ENCODE peak calls at places on chromosomes 2 and 18, in four cellular contexts. One of them, this sample, is unnamed.

GRCh38 chr2:240990266-240990529 is 8.2 kb upstream of the SNED1 start:
- DNase-seq in ovary: no peak
- DNase-seq in astrocyte: no peak
- DNase-seq in GM23338: no peak
- DNase-seq in this sample: no peak

GRCh38 chr2:178386951-178387602 is 63.9 kb downstream of the PRKRA start:
- DNase-seq in astrocyte: no peak
- DNase-seq in ovary: no peak
- DNase-seq in GM23338: no peak
- DNase-seq in this sample: no peak

GRCh38 chr18:39039828-39040227 is 1474.2 kb upstream of the CELF4 start:
- DNase-seq in GM23338: no peak
- DNase-seq in ovary: no peak
- DNase-seq in astrocyte: no peak
- DNase-seq in this sample: no peak

GRCh38 chr2:85318222-85319182 is 9.3 kb downstream of the TGOLN2 start:
- DNase-seq in ovary: no peak
- DNase-seq in astrocyte: peak; percentile 46
- DNase-seq in GM23338: no peak
- DNase-seq in this sample: no peak

GRCh38 chr2:224532931-224533330 is 52.2 kb downstream of the CUL3 start:
- DNase-seq in ovary: no peak
- DNase-seq in astrocyte: no peak
- DNase-seq in GM23338: no peak
- DNase-seq in this sample: no peak

GRCh38 chr18:27695054-27695453 is 481.9 kb downstream of the CDH2 start:
- DNase-seq in ovary: no peak
- DNase-seq in astrocyte: no peak
- DNase-seq in GM23338: peak; percentile 27
- DNase-seq in this sample: no peak

GRCh38 chr2:85712261-85712660 is 18.1 kb downstream of the GNLY start:
- DNase-seq in ovary: no peak
- DNase-seq in astrocyte: no peak
- DNase-seq in GM23338: no peak
- DNase-seq in this sample: no peak

GRCh38 chr18:26383454-26384270 is 157.4 kb downstream of the TAF4B start:
- DNase-seq in ovary: no peak
- DNase-seq in GM23338: peak; percentile 69
- DNase-seq in astrocyte: peak; percentile 45
- DNase-seq in this sample: no peak

GRCh38 chr2:9760911-9761228 is 82.4 kb upstream of the TAF1B start:
- DNase-seq in ovary: no peak
- DNase-seq in astrocyte: no peak
- DNase-seq in GM23338: no peak
- DNase-seq in this sample: no peak

GRCh38 chr2:3662239-3662638 is 4.2 kb downstream of the ALLC start:
- DNase-seq in GM23338: peak; percentile 38
- DNase-seq in ovary: no peak
- DNase-seq in astrocyte: no peak
- DNase-seq in this sample: no peak

GRCh38 chr2:28702415-28702859 is 49.2 kb upstream of the PPP1CB start:
- DNase-seq in ovary: no peak
- DNase-seq in astrocyte: no peak
- DNase-seq in GM23338: no peak
- DNase-seq in this sample: no peak

GRCh38 chr2:161075701-161076100 is 84.5 kb upstream of the TANK start:
- DNase-seq in ovary: no peak
- DNase-seq in astrocyte: peak; percentile 52
- DNase-seq in GM23338: no peak
- DNase-seq in this sample: no peak

GRCh38 chr2:172962824-172963223 is 112.8 kb upstream of the MAP3K20 start:
- DNase-seq in GM23338: no peak
- DNase-seq in ovary: no peak
- DNase-seq in astrocyte: peak; percentile 47
- DNase-seq in this sample: no peak

GRCh38 chr2:132670104-132670960 is at the start of gene LYPD1:
- DNase-seq in GM23338: peak; percentile 71
- DNase-seq in astrocyte: no peak
- DNase-seq in ovary: no peak
- DNase-seq in this sample: peak; percentile 22

GRCh38 chr2:222797308-222797707 is 63.5 kb upstream of the ACSL3 start:
- DNase-seq in astrocyte: peak; percentile 52
- DNase-seq in ovary: no peak
- DNase-seq in GM23338: peak; percentile 60
- DNase-seq in this sample: no peak

GRCh38 chr2:127134235-127134634 is 27.3 kb upstream of the BIN1 start:
- DNase-seq in astrocyte: no peak
- DNase-seq in ovary: no peak
- DNase-seq in GM23338: no peak
- DNase-seq in this sample: no peak

GRCh38 chr18:48339692-48340091 is 69.5 kb downstream of the ZBTB7C start:
- DNase-seq in GM23338: no peak
- DNase-seq in astrocyte: no peak
- DNase-seq in ovary: no peak
- DNase-seq in this sample: no peak

GRCh38 chr18:37964885-37965571 is 399.4 kb upstream of the CELF4 start:
- DNase-seq in GM23338: peak; percentile 19
- DNase-seq in astrocyte: no peak
- DNase-seq in ovary: no peak
- DNase-seq in this sample: no peak

GRCh38 chr2:181354626-181355025 is 102.6 kb upstream of the ITGA4 start:
- DNase-seq in astrocyte: peak; percentile 84
- DNase-seq in ovary: no peak
- DNase-seq in GM23338: no peak
- DNase-seq in this sample: no peak

GRCh38 chr2:37796481-37796880 is 125.0 kb upstream of the CDC42EP3 start:
- DNase-seq in GM23338: no peak
- DNase-seq in astrocyte: no peak
- DNase-seq in ovary: no peak
- DNase-seq in this sample: no peak

GRCh38 chr18:42064109-42064508 is 109.1 kb downstream of the PIK3C3 start:
- DNase-seq in ovary: no peak
- DNase-seq in GM23338: no peak
- DNase-seq in astrocyte: no peak
- DNase-seq in this sample: no peak

GRCh38 chr2:60998628-60999545 is 18.6 kb upstream of the PEX13 start:
- DNase-seq in ovary: no peak
- DNase-seq in GM23338: peak; percentile 75
- DNase-seq in astrocyte: no peak
- DNase-seq in this sample: no peak

GRCh38 chr2:223613017-223613950 is 11.1 kb upstream of the SCG2 start:
- DNase-seq in ovary: peak; percentile 81
- DNase-seq in GM23338: peak; percentile 82
- DNase-seq in astrocyte: peak; percentile 99
- DNase-seq in this sample: peak; percentile 24

GRCh38 chr18:38081516-38081915 is 515.9 kb upstream of the CELF4 start:
- DNase-seq in astrocyte: no peak
- DNase-seq in GM23338: no peak
- DNase-seq in ovary: no peak
- DNase-seq in this sample: no peak

GRCh38 chr18:42268793-42269192 is 313.8 kb downstream of the PIK3C3 start:
- DNase-seq in ovary: no peak
- DNase-seq in GM23338: no peak
- DNase-seq in astrocyte: peak; percentile 3
- DNase-seq in this sample: no peak

GRCh38 chr2:227485429-227485828 is 13.5 kb downstream of the AGFG1 start:
- DNase-seq in ovary: no peak
- DNase-seq in astrocyte: no peak
- DNase-seq in GM23338: no peak
- DNase-seq in this sample: no peak

GRCh38 chr18:13376841-13377351 is 158.3 kb downstream of the LDLRAD4 start:
- DNase-seq in astrocyte: no peak
- DNase-seq in GM23338: no peak
- DNase-seq in ovary: no peak
- DNase-seq in this sample: no peak

GRCh38 chr2:201938151-201938815 is 95.4 kb upstream of the FZD7 start:
- DNase-seq in astrocyte: peak; percentile 94
- DNase-seq in GM23338: no peak
- DNase-seq in ovary: no peak
- DNase-seq in this sample: no peak

GRCh38 chr2:174333502-174334277 is 1.1 kb upstream of the SP9 start:
- DNase-seq in ovary: no peak
- DNase-seq in GM23338: peak; percentile 46
- DNase-seq in astrocyte: no peak
- DNase-seq in this sample: no peak

GRCh38 chr2:174330945-174331619 is 3.7 kb upstream of the SP9 start:
- DNase-seq in astrocyte: no peak
- DNase-seq in ovary: no peak
- DNase-seq in GM23338: peak; percentile 57
- DNase-seq in this sample: no peak

GRCh38 chr2:174332607-174333001 is 2.1 kb upstream of the SP9 start:
- DNase-seq in ovary: no peak
- DNase-seq in astrocyte: no peak
- DNase-seq in GM23338: peak; percentile 82
- DNase-seq in this sample: no peak

GRCh38 chr2:174333017-174333501 is 1.7 kb upstream of the SP9 start:
- DNase-seq in GM23338: no peak
- DNase-seq in astrocyte: no peak
- DNase-seq in ovary: no peak
- DNase-seq in this sample: no peak

DNA sequence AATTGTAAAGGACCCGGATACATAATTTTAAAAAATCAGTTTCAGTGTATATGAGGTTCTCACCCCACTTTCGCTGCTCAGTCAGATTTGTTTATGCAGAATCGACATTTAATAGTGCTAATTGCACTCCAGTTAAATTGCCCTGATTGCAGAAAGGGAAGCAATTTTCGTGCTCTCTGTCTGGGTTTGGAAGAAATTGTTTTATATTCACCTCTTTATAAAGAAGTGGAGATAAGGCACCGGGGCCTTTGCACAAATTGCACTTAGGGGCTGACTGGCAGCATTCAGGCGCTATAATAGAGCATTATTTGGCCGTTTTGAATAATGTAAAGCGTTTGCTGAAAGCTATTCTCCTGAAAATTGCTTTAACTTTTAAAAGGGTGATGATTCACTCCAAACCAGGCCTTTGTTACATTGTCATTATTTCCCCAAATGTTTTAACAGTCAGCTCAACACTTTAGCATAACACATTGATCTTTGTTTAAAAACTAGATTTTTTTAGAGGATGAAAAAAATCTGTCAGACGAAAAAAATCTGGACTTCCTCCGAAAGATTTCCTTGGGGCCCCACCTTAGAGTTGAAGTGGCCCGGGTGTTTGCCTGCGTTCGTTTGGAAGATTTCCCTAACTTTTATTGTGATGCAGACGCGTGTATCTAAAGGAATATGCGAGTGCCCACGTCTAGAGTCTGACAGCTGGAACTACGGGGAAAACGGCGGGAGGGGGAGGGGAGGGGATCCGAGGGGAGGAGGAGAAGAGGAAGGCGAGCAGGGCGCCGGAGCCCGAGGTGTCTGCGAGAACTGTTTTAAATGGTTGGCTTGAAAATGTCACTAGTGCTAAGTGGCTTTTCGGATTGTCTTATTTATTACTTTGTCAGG is 2.8 kb upstream of the SP9 start:
- DNase-seq in astrocyte: no peak
- DNase-seq in GM23338: peak; percentile 66
- DNase-seq in ovary: no peak
- DNase-seq in this sample: no peak
- TF ChIP-seq CTCF in astrocyte: no peak
- TF ChIP-seq CTCF in GM23338: no peak
- TF ChIP-seq CTCF in ovary: no peak
- TF ChIP-seq CTCF in this sample: no peak

DNA sequence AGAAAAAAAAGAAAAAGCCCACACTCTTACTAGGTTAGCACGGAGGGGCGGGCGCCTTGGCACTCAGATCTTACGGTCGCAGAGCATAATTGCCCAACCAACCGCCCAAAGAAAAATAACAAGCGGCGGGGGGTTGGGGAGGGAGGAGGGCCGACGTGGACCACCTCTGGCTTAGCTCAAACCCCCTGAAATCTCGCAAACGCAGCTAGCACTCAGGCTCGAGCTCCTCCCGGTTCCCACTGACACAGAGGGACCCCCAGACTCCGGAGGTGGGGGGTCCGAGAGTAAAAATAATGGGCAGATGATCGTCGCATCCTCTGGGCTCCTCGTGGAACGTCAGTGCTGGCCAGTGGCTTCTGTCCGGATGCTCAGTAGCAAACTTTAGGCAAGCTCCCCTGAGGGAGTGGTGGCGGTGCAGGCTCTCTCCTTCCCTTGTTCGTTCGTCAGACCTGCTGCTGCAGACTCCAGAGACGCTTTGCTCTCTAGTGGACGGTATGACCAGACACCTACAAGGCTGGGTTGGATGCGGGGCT is 12.0 kb downstream of the CATIP start:
- DNase-seq in GM23338: peak; percentile 72
- DNase-seq in astrocyte: peak; percentile 22
- DNase-seq in ovary: peak; percentile 67
- DNase-seq in this sample: no peak
- TF ChIP-seq CTCF in GM23338: peak; percentile 29
- TF ChIP-seq CTCF in astrocyte: no peak
- TF ChIP-seq CTCF in ovary: no peak
- TF ChIP-seq CTCF in this sample: no peak

GRCh38 chr2:120418174-120418787 is 72.3 kb downstream of the INHBB start:
- DNase-seq in GM23338: no peak
- DNase-seq in astrocyte: no peak
- DNase-seq in ovary: no peak
- DNase-seq in this sample: no peak
- TF ChIP-seq CTCF in GM23338: no peak
- TF ChIP-seq CTCF in astrocyte: no peak
- TF ChIP-seq CTCF in ovary: no peak
- TF ChIP-seq CTCF in this sample: no peak

GRCh38 chr18:34802938-34803337 is 92.8 kb downstream of the DTNA start:
- DNase-seq in ovary: no peak
- DNase-seq in astrocyte: peak; percentile 80
- DNase-seq in GM23338: no peak
- DNase-seq in this sample: no peak

GRCh38 chr18:34805117-34805882 is 95.2 kb downstream of the DTNA start:
- DNase-seq in ovary: no peak
- DNase-seq in GM23338: no peak
- DNase-seq in astrocyte: no peak
- DNase-seq in this sample: no peak

GRCh38 chr18:34801769-34802168 is 91.7 kb downstream of the DTNA start:
- DNase-seq in ovary: no peak
- DNase-seq in astrocyte: peak; percentile 75
- DNase-seq in GM23338: no peak
- DNase-seq in this sample: no peak

GRCh38 chr18:34806527-34806926 is 96.4 kb downstream of the DTNA start:
- DNase-seq in astrocyte: no peak
- DNase-seq in GM23338: no peak
- DNase-seq in ovary: no peak
- DNase-seq in this sample: no peak

DNA sequence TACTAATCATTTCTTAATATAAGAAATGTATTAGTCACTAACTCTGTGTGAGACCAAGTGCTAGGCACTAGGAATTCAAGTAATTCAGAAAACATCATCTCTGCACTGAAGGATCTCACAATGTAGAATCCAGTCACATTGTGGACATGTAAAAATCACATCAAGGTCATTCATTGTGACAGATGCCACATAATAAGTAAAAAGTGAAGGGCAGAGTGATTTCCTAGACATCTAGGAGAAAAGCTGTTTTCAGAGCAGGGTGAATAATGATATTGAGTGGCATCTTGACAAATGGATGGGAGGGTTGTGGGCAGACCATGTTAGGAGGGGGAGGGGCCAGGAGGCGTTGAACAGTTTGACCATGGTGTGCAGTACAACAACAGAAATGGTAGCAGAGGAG is 93.8 kb downstream of the DTNA start:
- DNase-seq in GM23338: no peak
- DNase-seq in ovary: no peak
- DNase-seq in astrocyte: no peak
- DNase-seq in this sample: no peak
- TF ChIP-seq CTCF in GM23338: no peak
- TF ChIP-seq CTCF in ovary: no peak
- TF ChIP-seq CTCF in astrocyte: no peak
- TF ChIP-seq CTCF in this sample: no peak

GRCh38 chr2:6526093-6526824 is 339.4 kb downstream of the CMPK2 start:
- DNase-seq in ovary: no peak
- DNase-seq in GM23338: peak; percentile 90
- DNase-seq in astrocyte: no peak
- DNase-seq in this sample: peak; percentile 39
- TF ChIP-seq CTCF in ovary: no peak
- TF ChIP-seq CTCF in GM23338: peak; percentile 79
- TF ChIP-seq CTCF in astrocyte: peak; percentile 11
- TF ChIP-seq CTCF in this sample: peak; percentile 85